ENCODE peak calls at places on chromosome 3, in five cellular contexts. One of them, this sample, is unnamed.

GRCh38 chr3:13537926-13538325 is 11.0 kb upstream of the FBLN2 start:
- DNase-seq in HCT116: peak; percentile 88
- DNase-seq in cardiac fibroblast: peak; percentile 92
- DNase-seq in NB4: no peak
- DNase-seq in DND-41: no peak
- DNase-seq in this sample: no peak

GRCh38 chr3:13494463-13495350 is 14.6 kb downstream of the HDAC11 start:
- DNase-seq in HCT116: no peak
- DNase-seq in cardiac fibroblast: peak; percentile 52
- DNase-seq in NB4: peak; percentile 49
- DNase-seq in DND-41: no peak
- DNase-seq in this sample: no peak

GRCh38 chr3:33848624-33849347 is 50.4 kb downstream of the PDCD6IP start:
- DNase-seq in HCT116: no peak
- DNase-seq in cardiac fibroblast: no peak
- DNase-seq in NB4: no peak
- DNase-seq in DND-41: peak; percentile 43
- DNase-seq in this sample: peak; percentile 52

GRCh38 chr3:119403201-119403600 is 60.2 kb downstream of the TMEM39A start:
- DNase-seq in HCT116: no peak
- DNase-seq in cardiac fibroblast: no peak
- DNase-seq in NB4: no peak
- DNase-seq in DND-41: no peak
- DNase-seq in this sample: no peak

GRCh38 chr3:138097192-138097829 is 18.1 kb downstream of the DZIP1L start:
- DNase-seq in HCT116: no peak
- DNase-seq in cardiac fibroblast: no peak
- DNase-seq in NB4: peak; percentile 11
- DNase-seq in DND-41: no peak
- DNase-seq in this sample: no peak

GRCh38 chr3:177852001-177852400 is 654.7 kb upstream of the TBL1XR1 start:
- DNase-seq in HCT116: no peak
- DNase-seq in cardiac fibroblast: peak; percentile 61
- DNase-seq in NB4: no peak
- DNase-seq in DND-41: no peak
- DNase-seq in this sample: no peak

GRCh38 chr3:48478631-48479555 is 25.1 kb downstream of the SHISA5 start:
- DNase-seq in HCT116: no peak
- DNase-seq in cardiac fibroblast: no peak
- DNase-seq in NB4: peak; percentile 41
- DNase-seq in DND-41: peak; percentile 82
- DNase-seq in this sample: no peak

GRCh38 chr3:119304201-119304713 is 10.1 kb downstream of the ARHGAP31 start:
- DNase-seq in HCT116: no peak
- DNase-seq in cardiac fibroblast: peak; percentile 64
- DNase-seq in NB4: no peak
- DNase-seq in DND-41: no peak
- DNase-seq in this sample: no peak

GRCh38 chr3:73592154-73592877 is 32.4 kb downstream of the PDZRN3 start:
- DNase-seq in HCT116: no peak
- DNase-seq in cardiac fibroblast: no peak
- DNase-seq in NB4: no peak
- DNase-seq in DND-41: no peak
- DNase-seq in this sample: no peak

GRCh38 chr3:73681198-73681597 is 56.5 kb upstream of the PDZRN3 start:
- DNase-seq in HCT116: no peak
- DNase-seq in cardiac fibroblast: no peak
- DNase-seq in NB4: no peak
- DNase-seq in DND-41: no peak
- DNase-seq in this sample: no peak

GRCh38 chr3:53646723-53647122 is 152.3 kb downstream of the CACNA1D start:
- DNase-seq in HCT116: no peak
- DNase-seq in cardiac fibroblast: no peak
- DNase-seq in NB4: no peak
- DNase-seq in DND-41: no peak
- DNase-seq in this sample: no peak

GRCh38 chr3:160886421-160886820 is 130.4 kb downstream of the PPM1L start:
- DNase-seq in HCT116: no peak
- DNase-seq in cardiac fibroblast: no peak
- DNase-seq in NB4: no peak
- DNase-seq in DND-41: no peak
- DNase-seq in this sample: no peak

GRCh38 chr3:186254676-186255665 is 107.1 kb downstream of the DGKG start:
- DNase-seq in HCT116: no peak
- DNase-seq in cardiac fibroblast: peak; percentile 4
- DNase-seq in NB4: peak; percentile 94
- DNase-seq in DND-41: peak; percentile 25
- DNase-seq in this sample: no peak

GRCh38 chr3:191296041-191296541 is 33.1 kb upstream of the CCDC50 start:
- DNase-seq in HCT116: no peak
- DNase-seq in cardiac fibroblast: no peak
- DNase-seq in NB4: no peak
- DNase-seq in DND-41: no peak
- DNase-seq in this sample: no peak

GRCh38 chr3:162892921-162893793 is 1396.5 kb downstream of the OTOL1 start:
- DNase-seq in HCT116: no peak
- DNase-seq in cardiac fibroblast: no peak
- DNase-seq in NB4: no peak
- DNase-seq in DND-41: no peak
- DNase-seq in this sample: no peak

GRCh38 chr3:55664387-55664786 is 177.3 kb upstream of the WNT5A start:
- DNase-seq in HCT116: no peak
- DNase-seq in cardiac fibroblast: no peak
- DNase-seq in NB4: no peak
- DNase-seq in DND-41: no peak
- DNase-seq in this sample: no peak

GRCh38 chr3:4656059-4656458 is 162.9 kb downstream of the ITPR1 start:
- DNase-seq in HCT116: peak; percentile 56
- DNase-seq in cardiac fibroblast: peak; percentile 83
- DNase-seq in NB4: peak; percentile 68
- DNase-seq in DND-41: peak; percentile 48
- DNase-seq in this sample: no peak

GRCh38 chr3:186180891-186181471 is 72.1 kb upstream of the ETV5 start:
- DNase-seq in HCT116: no peak
- DNase-seq in cardiac fibroblast: no peak
- DNase-seq in NB4: peak; percentile 28
- DNase-seq in DND-41: no peak
- DNase-seq in this sample: no peak

GRCh38 chr3:77320514-77320913 is 280.6 kb downstream of the ROBO2 start:
- DNase-seq in HCT116: peak; percentile 1
- DNase-seq in cardiac fibroblast: peak; percentile 42
- DNase-seq in NB4: peak; percentile 43
- DNase-seq in DND-41: no peak
- DNase-seq in this sample: no peak

DNA sequence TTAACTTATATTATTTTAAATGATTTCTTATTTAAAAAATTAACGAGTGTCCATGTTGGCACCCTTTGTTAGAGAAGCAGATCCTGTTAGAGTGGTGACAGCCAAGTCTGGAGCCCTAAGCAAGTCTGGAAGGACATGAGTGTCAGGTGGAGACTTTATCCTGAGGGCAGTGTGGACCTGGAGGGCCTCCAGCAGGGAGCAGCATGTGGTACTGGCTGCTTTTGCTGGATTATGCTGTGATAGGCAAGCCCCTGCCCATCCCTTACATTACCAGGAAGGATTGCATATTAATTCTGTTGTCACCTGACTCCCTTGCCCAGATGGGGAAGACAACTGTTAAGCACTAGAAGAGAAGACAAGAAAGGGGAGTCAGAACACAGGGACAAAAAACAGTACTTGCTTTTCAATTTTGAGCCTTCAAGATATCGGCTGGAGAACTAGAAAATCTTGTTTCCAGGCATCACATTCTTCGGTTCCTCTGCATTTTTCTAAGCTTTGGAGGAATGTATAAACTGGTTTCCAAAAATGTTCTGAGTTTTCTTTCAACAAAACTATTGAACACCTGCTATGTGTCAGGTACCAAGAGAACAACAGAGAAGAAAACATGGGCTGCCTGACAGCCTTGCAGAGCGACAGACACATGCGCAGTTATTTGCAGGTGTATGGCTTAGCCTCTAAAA is 22.7 kb downstream of the ZNF860 start:
- DNase-seq in HCT116: no peak
- DNase-seq in cardiac fibroblast: no peak
- DNase-seq in NB4: no peak
- DNase-seq in DND-41: no peak
- DNase-seq in this sample: no peak
- TF ChIP-seq CTCF in HCT116: peak; percentile 15
- TF ChIP-seq CTCF in cardiac fibroblast: no peak
- TF ChIP-seq CTCF in NB4: no peak
- TF ChIP-seq CTCF in DND-41: peak; percentile 19
- TF ChIP-seq CTCF in this sample: no peak

GRCh38 chr3:142828703-142829304 is 60.1 kb downstream of the PCOLCE2 start:
- DNase-seq in HCT116: peak; percentile 68
- DNase-seq in cardiac fibroblast: peak; percentile 87
- DNase-seq in NB4: peak; percentile 81
- DNase-seq in DND-41: peak; percentile 75
- DNase-seq in this sample: peak; percentile 15
- TF ChIP-seq CTCF in HCT116: peak; percentile 91
- TF ChIP-seq CTCF in cardiac fibroblast: peak; percentile 95
- TF ChIP-seq CTCF in NB4: peak; percentile 89
- TF ChIP-seq CTCF in DND-41: peak; percentile 94
- TF ChIP-seq CTCF in this sample: peak; percentile 48

GRCh38 chr3:133659806-133660205 is 1.9 kb downstream of the TOPBP1 start:
- DNase-seq in HCT116: no peak
- DNase-seq in cardiac fibroblast: no peak
- DNase-seq in NB4: no peak
- DNase-seq in DND-41: no peak
- DNase-seq in this sample: no peak

GRCh38 chr3:133661454-133662255 is at the start of gene TOPBP1:
- DNase-seq in HCT116: peak; percentile 48
- DNase-seq in cardiac fibroblast: peak; percentile 64
- DNase-seq in NB4: peak; percentile 90
- DNase-seq in DND-41: peak; percentile 92
- DNase-seq in this sample: peak; percentile 81

GRCh38 chr3:133667118-133667517 is 5.4 kb upstream of the TOPBP1 start:
- DNase-seq in HCT116: no peak
- DNase-seq in cardiac fibroblast: no peak
- DNase-seq in NB4: no peak
- DNase-seq in DND-41: no peak
- DNase-seq in this sample: no peak

GRCh38 chr3:133662256-133662773 is 574 bp upstream of the TOPBP1 start:
- DNase-seq in HCT116: no peak
- DNase-seq in cardiac fibroblast: peak; percentile 28
- DNase-seq in NB4: peak; percentile 58
- DNase-seq in DND-41: peak; percentile 34
- DNase-seq in this sample: peak; percentile 17

GRCh38 chr3:133663569-133664313 is 2.0 kb upstream of the TOPBP1 start:
- DNase-seq in HCT116: peak; percentile 63
- DNase-seq in cardiac fibroblast: peak; percentile 63
- DNase-seq in NB4: peak; percentile 76
- DNase-seq in DND-41: peak; percentile 48
- DNase-seq in this sample: peak; percentile 14
- TF ChIP-seq CTCF in HCT116: peak; percentile 75
- TF ChIP-seq CTCF in cardiac fibroblast: peak; percentile 75
- TF ChIP-seq CTCF in NB4: peak; percentile 58
- TF ChIP-seq CTCF in DND-41: peak; percentile 79
- TF ChIP-seq CTCF in this sample: peak; percentile 66

DNA sequence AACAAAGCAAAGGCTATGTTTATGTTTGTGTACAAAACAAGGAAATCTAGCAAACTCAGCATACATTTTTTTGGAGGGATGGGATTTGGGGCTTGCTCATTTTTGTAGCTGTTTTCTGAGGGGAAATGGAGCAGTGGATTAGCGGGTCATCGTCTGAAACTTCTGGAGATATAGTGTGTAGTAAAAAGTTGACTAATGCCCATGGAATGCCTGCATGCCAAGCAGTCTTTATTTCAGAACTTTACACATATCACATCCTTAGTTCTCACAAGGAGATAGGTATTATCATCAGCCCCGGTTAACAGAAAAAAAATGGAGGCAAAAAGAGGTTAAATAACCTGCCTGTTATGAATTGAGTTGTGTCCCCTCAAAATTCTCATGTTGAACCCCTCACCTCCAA is 47.1 kb downstream of the ATP13A4 start:
- DNase-seq in HCT116: no peak
- DNase-seq in cardiac fibroblast: no peak
- DNase-seq in NB4: no peak
- DNase-seq in DND-41: no peak
- DNase-seq in this sample: no peak
- TF ChIP-seq CTCF in HCT116: no peak
- TF ChIP-seq CTCF in cardiac fibroblast: no peak
- TF ChIP-seq CTCF in NB4: no peak
- TF ChIP-seq CTCF in DND-41: no peak
- TF ChIP-seq CTCF in this sample: no peak

GRCh38 chr3:84943379-84943778 is 15.4 kb upstream of the CADM2 start:
- DNase-seq in HCT116: no peak
- DNase-seq in cardiac fibroblast: no peak
- DNase-seq in NB4: no peak
- DNase-seq in DND-41: no peak
- DNase-seq in this sample: no peak
- TF ChIP-seq CTCF in HCT116: no peak
- TF ChIP-seq CTCF in cardiac fibroblast: no peak
- TF ChIP-seq CTCF in NB4: no peak
- TF ChIP-seq CTCF in DND-41: peak; percentile 13
- TF ChIP-seq CTCF in this sample: no peak

GRCh38 chr3:142993958-142994442 is 7.4 kb upstream of the U2SURP start:
- DNase-seq in HCT116: peak; percentile 59
- DNase-seq in cardiac fibroblast: peak; percentile 88
- DNase-seq in NB4: peak; percentile 86
- DNase-seq in DND-41: peak; percentile 74
- DNase-seq in this sample: peak; percentile 32
- TF ChIP-seq CTCF in HCT116: peak; percentile 57
- TF ChIP-seq CTCF in cardiac fibroblast: peak; percentile 49
- TF ChIP-seq CTCF in NB4: peak; percentile 47
- TF ChIP-seq CTCF in DND-41: peak; percentile 83
- TF ChIP-seq CTCF in this sample: peak; percentile 79

GRCh38 chr3:116586285-116586944 is 123.2 kb upstream of the TUSC7 start:
- DNase-seq in HCT116: no peak
- DNase-seq in cardiac fibroblast: no peak
- DNase-seq in NB4: no peak
- DNase-seq in DND-41: no peak
- DNase-seq in this sample: no peak
- TF ChIP-seq CTCF in HCT116: no peak
- TF ChIP-seq CTCF in cardiac fibroblast: no peak
- TF ChIP-seq CTCF in NB4: no peak
- TF ChIP-seq CTCF in DND-41: no peak
- TF ChIP-seq CTCF in this sample: no peak

GRCh38 chr3:192772495-192772894 is 45.2 kb upstream of the FGF12 start:
- DNase-seq in HCT116: peak; percentile 12
- DNase-seq in cardiac fibroblast: peak; percentile 25
- DNase-seq in NB4: peak; percentile 20
- DNase-seq in DND-41: no peak
- DNase-seq in this sample: no peak
- TF ChIP-seq CTCF in HCT116: peak; percentile 74
- TF ChIP-seq CTCF in cardiac fibroblast: peak; percentile 59
- TF ChIP-seq CTCF in NB4: peak; percentile 41
- TF ChIP-seq CTCF in DND-41: peak; percentile 34
- TF ChIP-seq CTCF in this sample: no peak

This sample was measured in CD8-positive, alpha-beta T cell.